ENCODE peak calls at places on chromosome 15, in five cellular contexts. F is OCI-LY7; N is CD8-positive, alpha-beta T cell; O is adipocyte; I is stomach. L is an unnamed sample. For H3K36me3, the result is how much of the 10 kb centered on the place peaks cover.

GRCh38 chr15:70783610-70784021 is 20.3 kb upstream of the UACA start:
- DNase-seq in F (no peak), N (no peak), O (peak), I (peak), L (no peak)

GRCh38 chr15:74855857-74856256 is 12.9 kb upstream of the ULK3 start:
- DNase-seq in F (no peak), N (no peak), O (no peak), I (no peak), L (no peak)

GRCh38 chr15:75174102-75174501 is 27.6 kb upstream of the C15orf39 start:
- DNase-seq in F (no peak), N (no peak), O (no peak), I (no peak), L (no peak)

GRCh38 chr15:101852356-101852755 is 40.4 kb downstream of the OR4F15 start:
- DNase-seq in F (no peak), N (no peak), O (peak), I (no peak), L (no peak)

GRCh38 chr15:81511160-81511559 is 137.1 kb upstream of the TMC3 start:
- DNase-seq in F (no peak), N (no peak), O (no peak), I (no peak), L (no peak)

GRCh38 chr15:39171944-39172368 is 408.9 kb upstream of the THBS1 start:
- DNase-seq in F (no peak), N (no peak), O (peak), I (peak), L (no peak)

GRCh38 chr15:85771781-85772445 is 22.8 kb downstream of the KLHL25 start:
- DNase-seq in F (no peak), N (no peak), O (peak), I (no peak), L (no peak)

GRCh38 chr15:78243491-78243941 is 9.2 kb upstream of the ACSBG1 start:
- DNase-seq in F (no peak), N (no peak), O (no peak), I (peak), L (no peak)

GRCh38 chr15:38414351-38414750 is 39.6 kb upstream of the FAM98B start:
- DNase-seq in F (peak), N (no peak), O (peak), I (peak), L (no peak)

GRCh38 chr15:57873564-57874209 is 167.2 kb downstream of the POLR2M start:
- DNase-seq in F (no peak), N (no peak), O (peak), I (no peak), L (no peak)

GRCh38 chr15:48592221-48592731 is 53.2 kb downstream of the FBN1 start:
- DNase-seq in F (no peak), N (no peak), O (peak), I (no peak), L (no peak)

GRCh38 chr15:99100245-99101173 is 4.4 kb upstream of the SYNM start:
- DNase-seq in F (no peak), N (no peak), O (peak), I (peak), L (no peak)

GRCh38 chr15:70772402-70772801 is 9.0 kb upstream of the UACA start:
- DNase-seq in F (no peak), N (no peak), O (no peak), I (no peak), L (no peak)

GRCh38 chr15:90837052-90837621 is 31.3 kb upstream of the FURIN start:
- DNase-seq in F (no peak), N (no peak), O (no peak), I (no peak), L (no peak)

GRCh38 chr15:35445891-35446290 is 100.1 kb downstream of the DPH6 start:
- DNase-seq in F (no peak), N (no peak), O (no peak), I (no peak), L (no peak)

GRCh38 chr15:74873756-74874424 is 725 bp upstream of the SCAMP2 start:
- DNase-seq in F (peak), N (no peak), O (peak), I (no peak), L (no peak)

GRCh38 chr15:91102546-91103330 is 2.7 kb downstream of the SV2B start:
- DNase-seq in F (no peak), N (no peak), O (no peak), I (no peak), L (no peak)

GRCh38 chr15:78093242-78094020 is 1.1 kb downstream of the SH2D7 start:
- DNase-seq in F (no peak), N (no peak), O (peak), I (no peak), L (no peak)

GRCh38 chr15:82810863-82811421 is 1.5 kb downstream of the WHAMM start:
- DNase-seq in F (peak), N (peak), O (peak), I (no peak), L (peak)

GRCh38 chr15:31263751-31264533 is 62.7 kb upstream of the KLF13 start:
- DNase-seq in F (peak), N (peak), O (no peak), I (peak), L (peak)

GRCh38 chr15:96088592-96088991 is 241.9 kb upstream of the NR2F2 start:
- DNase-seq in F (no peak), N (no peak), O (no peak), I (no peak), L (no peak)

GRCh38 chr15:67185621-67186225 is 68.7 kb downstream of the AAGAB start:
- DNase-seq in F (no peak), N (no peak), O (no peak), I (no peak), L (no peak)

GRCh38 chr15:96619171-96619570 is 288.7 kb downstream of the NR2F2 start:
- DNase-seq in F (no peak), N (no peak), O (no peak), I (no peak), L (no peak)

GRCh38 chr15:72732554-72732953 is 46.5 kb downstream of the BBS4 start:
- DNase-seq in F (no peak), N (no peak), O (no peak), I (no peak), L (no peak)
- H3K36me3 ChIP-seq in F (under half), N (under half), O (half or more), I (half or more), L (under half)

GRCh38 chr15:76217867-76218217 is 93.4 kb downstream of the ETFA start:
- DNase-seq in F (no peak), N (no peak), O (no peak), I (no peak), L (no peak)

GRCh38 chr15:76222159-76222558 is 89.1 kb downstream of the ETFA start:
- DNase-seq in F (no peak), N (no peak), O (no peak), I (no peak), L (no peak)

GRCh38 chr15:76229266-76229665 is 82.0 kb downstream of the ETFA start:
- DNase-seq in F (no peak), N (no peak), O (no peak), I (no peak), L (no peak)

GRCh38 chr15:76221085-76221767 is 90.0 kb downstream of the ETFA start:
- DNase-seq in F (no peak), N (no peak), O (no peak), I (no peak), L (no peak)

DNA sequence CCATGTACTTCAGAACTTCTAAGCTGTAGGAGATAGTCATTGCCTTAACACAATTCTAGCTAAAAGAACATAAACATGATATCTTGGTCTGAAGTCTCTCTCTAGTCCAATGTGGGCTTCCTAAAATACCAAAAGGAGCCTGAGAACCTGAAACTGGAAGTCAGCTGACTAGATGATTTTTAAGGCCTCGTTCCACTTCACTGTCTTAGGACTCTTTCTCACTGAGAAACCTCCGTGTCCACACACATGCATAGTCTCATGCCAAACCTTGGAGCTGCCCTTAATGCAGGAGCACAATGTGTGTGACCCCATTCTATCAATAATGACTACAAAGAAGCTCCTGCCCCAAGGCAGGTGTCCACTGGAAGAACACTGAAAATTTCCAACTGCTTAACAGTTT is 87.7 kb downstream of the ETFA start:
- DNase-seq in F (no peak), N (no peak), O (no peak), I (no peak), L (no peak)
- H3K36me3 ChIP-seq in F (half or more), N (under half), O (half or more), I (half or more), L (under half)

GRCh38 chr15:42285042-42285441 is 11.8 kb upstream of the TMEM87A start:
- DNase-seq in F (no peak), N (no peak), O (peak), I (no peak), L (no peak)
- H3K36me3 ChIP-seq in F (under half), N (under half), O (under half), I (half or more), L (half or more)

DNA sequence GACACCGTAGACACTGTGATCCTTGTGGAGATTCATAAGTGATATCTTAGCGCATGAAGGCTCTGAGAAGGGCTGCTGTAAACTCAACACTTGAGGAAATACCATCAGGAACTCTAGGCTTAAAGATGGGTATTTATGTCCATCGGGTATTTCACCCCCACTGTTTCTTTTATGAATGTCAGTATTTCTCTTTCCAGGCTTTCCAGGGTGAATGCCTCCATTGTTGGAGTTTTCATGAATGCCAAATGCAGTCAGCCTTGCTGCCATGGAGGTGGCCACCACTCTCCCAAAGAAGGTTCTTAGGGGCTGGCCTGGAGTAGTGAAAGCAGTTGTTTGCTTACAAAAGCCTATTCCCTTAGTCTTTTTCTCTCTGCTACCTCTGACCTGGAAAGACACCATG is 259.2 kb downstream of the SLCO3A1 start:
- DNase-seq in F (no peak), N (no peak), O (no peak), I (no peak), L (no peak)
- H3K36me3 ChIP-seq in F (under half), N (under half), O (under half), I (under half), L (under half)

GRCh38 chr15:43025150-43025549 is 80.7 kb downstream of the UBR1 start:
- DNase-seq in F (no peak), N (no peak), O (no peak), I (no peak), L (no peak)
- H3K36me3 ChIP-seq in F (half or more), N (under half), O (half or more), I (half or more), L (half or more)